ENCODE peak calls at places on chromosome 5, in four cellular contexts. L is SIG-M5, B is NCI-H2081, R is NCI-H345. X is an unnamed sample.

GRCh38 chr5:61332891-61333350 is 863 bp downstream of the ZSWIM6 start:
- DNase-seq in L (no peak), B (no peak), R (no peak), X (no peak)

GRCh38 chr5:159682623-159683022 is 233.7 kb upstream of the ADRA1B start:
- DNase-seq in L (no peak), B (no peak), R (no peak), X (no peak)

GRCh38 chr5:98722188-98722587 is 51.3 kb upstream of the RGMB start:
- DNase-seq in L (no peak), B (no peak), R (no peak), X (no peak)

GRCh38 chr5:73796164-73797141 is 170.5 kb downstream of the ARHGEF28 start:
- DNase-seq in L (no peak), B (peak), R (peak), X (peak)

GRCh38 chr5:104914536-104915070 is 1352.0 kb upstream of the NUDT12 start:
- DNase-seq in L (no peak), B (no peak), R (no peak), X (no peak)

GRCh38 chr5:56523779-56524178 is 290.6 kb upstream of the ANKRD55 start:
- DNase-seq in L (no peak), B (no peak), R (no peak), X (no peak)

GRCh38 chr5:56772767-56773166 is 42.6 kb upstream of the MAP3K1 start:
- DNase-seq in L (no peak), B (no peak), R (no peak), X (no peak)

GRCh38 chr5:62596691-62597090 is 18.1 kb downstream of the LRRC70 start:
- DNase-seq in L (no peak), B (no peak), R (no peak), X (no peak)